ENCODE peak calls at places on chromosome 16, in six cellular contexts. H, C, P, M, E and Q are unnamed samples.

GRCh38 chr16:80804061-80804450 is 342 bp downstream of the CDYL2 start:
- DNase-seq in H (peak), C (no peak), P (peak), M (peak), E (peak), Q (no peak)

GRCh38 chr16:46775214-46775613 is 27.1 kb upstream of the MYLK3 start:
- DNase-seq in H (no peak), C (no peak), P (no peak), M (no peak), E (no peak), Q (no peak)

GRCh38 chr16:82302007-82302733 is 132.1 kb upstream of the MPHOSPH6 start:
- DNase-seq in H (no peak), C (no peak), P (no peak), M (no peak), E (no peak), Q (no peak)

GRCh38 chr16:2784536-2785100 is 2.7 kb downstream of the PRSS33 start:
- DNase-seq in H (peak), C (no peak), P (no peak), M (no peak), E (no peak), Q (no peak)

GRCh38 chr16:74837056-74837455 is 62.4 kb upstream of the FA2H start:
- DNase-seq in H (no peak), C (peak), P (no peak), M (no peak), E (no peak), Q (no peak)

GRCh38 chr16:84841787-84842300 is 22.1 kb downstream of the CRISPLD2 start:
- DNase-seq in H (no peak), C (peak), P (no peak), M (no peak), E (no peak), Q (no peak)

GRCh38 chr16:53080345-53081031 is 25.7 kb downstream of the CHD9 start:
- DNase-seq in H (no peak), C (peak), P (peak), M (no peak), E (no peak), Q (no peak)

GRCh38 chr16:16940351-16940750 is 530.4 kb downstream of the XYLT1 start:
- DNase-seq in H (no peak), C (no peak), P (no peak), M (no peak), E (no peak), Q (no peak)

GRCh38 chr16:1335996-1336395 is 2.6 kb downstream of the BAIAP3 start:
- DNase-seq in H (peak), C (no peak), P (no peak), M (no peak), E (no peak), Q (no peak)

GRCh38 chr16:46822270-46822669 is 8.7 kb downstream of the C16orf87 start:
- DNase-seq in H (no peak), C (no peak), P (peak), M (peak), E (no peak), Q (no peak)